ENCODE peak calls at places on chromosome X, in four cellular contexts. T is HCT116, H is stomach, C is lower leg skin. E is an unnamed sample.

GRCh38 chrX:108036298-108036973 is 8.4 kb upstream of the VSIG1 start:
- DNase-seq in C (no peak), H (no peak), T (no peak), E (no peak)

GRCh38 chrX:148501121-148502066 is 977 bp downstream of the AFF2 start:
- DNase-seq in T (no peak), C (no peak), H (no peak), E (peak)

GRCh38 chrX:9562851-9563250 is 98.0 kb downstream of the TBL1X start:
- DNase-seq in T (no peak), H (no peak), C (peak), E (no peak)

GRCh38 chrX:1763294-1763693 is 148.4 kb downstream of the ASMT start:
- DNase-seq in T (no peak), C (no peak), H (no peak), E (no peak)

GRCh38 chrX:36334508-36335015 is 415.0 kb downstream of the CFAP47 start:
- DNase-seq in T (no peak), H (no peak), C (no peak), E (no peak)

GRCh38 chrX:91435465-91435864 is 826 bp downstream of the PABPC5 start:
- DNase-seq in C (no peak), H (no peak), T (no peak), E (no peak)

GRCh38 chrX:77740376-77740905 is 45.6 kb downstream of the ATRX start:
- DNase-seq in C (no peak), T (no peak), H (no peak), E (no peak)

GRCh38 chrX:43005561-43005960 is 227.6 kb upstream of the PPP1R2C start:
- DNase-seq in C (no peak), T (no peak), H (no peak), E (no peak)

GRCh38 chrX:131058136-131058868 is at the start of gene ARHGAP36:
- DNase-seq in T (no peak), H (no peak), C (no peak), E (no peak)

GRCh38 chrX:5113128-5113527 is 1115.5 kb downstream of the NLGN4X start:
- DNase-seq in T (no peak), H (no peak), C (no peak), E (no peak)

GRCh38 chrX:23784487-23785301 is 1.7 kb downstream of the SAT1 start:
- DNase-seq in T (no peak), H (no peak), C (no peak), E (no peak)

GRCh38 chrX:134013092-134013497 is 27.7 kb upstream of the GPC3 start:
- DNase-seq in T (no peak), C (no peak), H (no peak), E (no peak)

GRCh38 chrX:70454441-70455365 is 10.1 kb downstream of the DLG3 start:
- DNase-seq in T (peak), C (no peak), H (peak), E (peak)

DNA sequence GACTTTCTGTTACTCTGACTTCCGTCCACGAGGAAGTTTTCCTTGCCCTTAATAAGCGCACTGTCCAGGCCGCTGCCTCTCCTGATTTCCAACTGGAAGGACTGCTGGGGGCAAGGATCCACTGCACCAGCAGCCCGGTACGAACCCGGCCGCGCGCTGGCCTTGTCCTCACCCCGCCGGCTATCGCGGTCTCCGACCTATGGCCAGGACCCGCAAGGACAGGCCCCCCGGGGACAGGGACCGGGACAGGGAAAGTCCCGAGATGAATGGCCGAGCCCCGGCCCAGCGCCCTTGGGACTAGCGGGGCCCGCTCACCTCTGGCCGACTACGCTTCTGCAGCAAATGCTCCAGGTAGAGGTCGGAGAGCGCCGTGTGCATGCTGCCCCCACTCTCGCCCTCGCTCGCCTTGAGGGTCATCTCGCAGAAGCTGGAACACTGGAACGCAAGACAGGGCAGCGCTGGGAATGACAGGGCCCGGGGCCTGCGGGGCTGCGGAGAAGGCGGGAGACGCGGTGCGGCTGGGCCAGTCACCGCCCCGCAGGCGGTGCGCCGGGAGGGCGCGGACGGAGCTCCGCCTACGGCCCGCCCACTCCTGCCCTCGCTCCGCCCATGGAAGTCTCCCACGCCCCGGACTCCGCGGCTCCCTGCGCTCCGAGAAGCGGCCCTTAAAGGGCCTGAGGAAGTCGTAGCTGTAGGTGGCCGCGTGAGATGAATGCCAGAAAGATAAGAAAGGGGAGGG is at the start of gene MPP1:
- DNase-seq in T (peak), C (peak), H (peak), E (peak)
- TF ChIP-seq POLR2A in T (no peak), C (no peak), H (no peak), E (no peak)

DNA sequence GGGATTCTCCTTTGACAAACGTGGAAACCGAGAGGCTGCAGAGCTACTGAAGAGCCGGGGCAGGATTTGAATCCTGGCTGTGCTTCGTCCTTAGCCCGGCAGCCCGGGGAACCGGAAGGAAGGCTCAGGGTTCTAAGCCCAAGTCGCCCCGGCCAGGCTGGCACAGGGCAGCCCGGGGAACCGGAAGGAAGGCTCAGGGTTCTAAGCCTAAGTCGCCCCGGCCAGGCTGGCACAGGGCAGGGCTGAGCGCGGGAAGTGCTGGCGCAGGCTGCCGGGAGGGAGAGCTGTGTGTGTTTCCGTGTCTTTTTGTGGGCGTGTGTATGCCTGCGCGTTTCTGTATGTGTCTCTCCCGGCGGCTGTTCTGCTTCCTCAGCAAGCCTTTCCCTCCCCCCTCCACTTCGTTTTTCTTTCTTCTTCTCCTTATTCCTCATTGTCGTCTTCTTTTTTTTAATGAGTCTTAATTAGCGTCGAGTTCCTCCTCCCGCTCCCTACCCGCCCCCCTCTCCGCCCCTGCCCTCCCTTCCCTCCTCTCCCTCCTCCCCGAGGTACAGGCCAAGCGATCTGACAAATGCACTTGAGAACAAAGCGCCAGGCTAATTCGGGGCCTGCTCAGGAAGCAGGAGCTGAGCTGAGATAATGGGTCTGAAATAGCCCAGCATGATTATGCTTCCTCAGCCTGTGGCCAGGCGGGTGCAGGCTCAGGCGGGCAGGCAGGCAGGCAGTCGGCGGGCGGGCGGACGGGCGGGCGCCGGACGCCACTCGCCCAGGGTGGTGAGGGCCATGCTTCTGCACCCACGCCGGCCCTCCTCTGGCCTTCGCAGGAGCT is 65.9 kb downstream of the EFNB1 start:
- DNase-seq in H (peak), C (peak), T (no peak), E (peak)
- TF ChIP-seq POLR2A in H (no peak), C (no peak), T (no peak), E (no peak)

GRCh38 chrX:48737213-48737938 is 24.2 kb upstream of the GLOD5 start:
- DNase-seq in C (peak), H (peak), T (peak), E (peak)
- TF ChIP-seq POLR2A in C (peak), H (no peak), T (peak), E (no peak)

GRCh38 chrX:16433021-16433420 is 216.9 kb upstream of the S100G start:
- DNase-seq in C (no peak), T (no peak), H (no peak), E (no peak)

GRCh38 chrX:16431266-16431665 is 218.7 kb upstream of the S100G start:
- DNase-seq in C (no peak), H (no peak), T (no peak), E (no peak)

GRCh38 chrX:16435399-16435986 is 214.5 kb upstream of the S100G start:
- DNase-seq in H (no peak), C (no peak), T (no peak), E (no peak)

DNA sequence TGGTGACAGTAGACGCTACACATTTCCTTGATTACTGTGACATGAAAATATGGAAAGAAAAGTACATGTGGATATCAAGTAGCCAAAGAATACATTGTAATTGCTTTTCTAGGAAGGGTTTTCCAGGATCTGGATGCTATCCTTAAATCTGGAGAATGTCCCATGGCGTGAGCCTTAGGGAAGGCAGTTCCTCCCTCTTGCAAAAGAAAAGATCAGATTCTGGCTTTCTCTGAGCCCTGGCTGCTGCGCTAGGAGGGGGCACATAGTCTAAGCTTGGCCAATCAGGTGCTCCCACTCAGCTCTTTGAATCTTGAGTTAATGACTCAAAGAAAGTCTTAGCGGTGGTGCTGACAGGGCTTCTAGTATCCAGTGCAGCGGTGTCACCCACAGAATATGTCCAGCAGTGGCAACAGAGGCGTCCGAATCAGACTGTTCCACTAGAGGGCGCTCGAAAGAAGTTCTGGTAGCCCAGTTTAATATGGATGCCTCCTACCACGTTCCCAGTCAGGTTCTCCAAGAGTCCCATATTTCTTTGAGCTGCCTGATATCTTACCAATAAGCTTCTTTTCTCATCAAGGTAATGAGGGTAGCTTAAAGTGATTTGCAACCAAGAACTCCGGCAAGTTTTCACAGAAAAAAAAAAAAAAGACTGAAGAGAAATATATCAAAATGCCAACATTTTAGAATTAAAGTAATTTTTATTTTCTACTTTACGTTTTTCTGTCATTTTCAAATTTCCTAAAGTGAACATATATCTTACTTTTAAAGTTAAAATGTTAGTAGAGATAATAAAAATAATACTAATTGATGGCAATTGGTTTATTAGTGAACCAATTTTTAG is 213.4 kb upstream of the S100G start:
- DNase-seq in C (peak), H (peak), T (peak), E (no peak)
- TF ChIP-seq POLR2A in C (no peak), H (no peak), T (no peak), E (no peak)

E was measured in spleen.